ENCODE peak calls at places on chromosomes 5 and 9, in eight cellular contexts. One of them, this sample, is unnamed.

GRCh38 chr9:95224371-95225015 is 93.0 kb downstream of the FANCC start:
- DNase-seq in psoas muscle: no peak
- DNase-seq in AG04450: no peak
- DNase-seq in heart left ventricle: no peak
- DNase-seq in astrocyte of the spinal cord: no peak
- DNase-seq in dorsolateral prefrontal cortex: no peak
- DNase-seq in foreskin fibroblast: no peak
- DNase-seq in fibroblast of pulmonary artery: peak
- DNase-seq in this sample: no peak

GRCh38 chr9:93824386-93825294 is 130.5 kb downstream of the BARX1 start:
- DNase-seq in astrocyte of the spinal cord: no peak
- DNase-seq in dorsolateral prefrontal cortex: no peak
- DNase-seq in psoas muscle: no peak
- DNase-seq in foreskin fibroblast: no peak
- DNase-seq in AG04450: no peak
- DNase-seq in heart left ventricle: no peak
- DNase-seq in fibroblast of pulmonary artery: no peak
- DNase-seq in this sample: no peak

GRCh38 chr5:172542651-172543131 is 88.4 kb upstream of the SH3PXD2B start:
- DNase-seq in foreskin fibroblast: no peak
- DNase-seq in dorsolateral prefrontal cortex: no peak
- DNase-seq in heart left ventricle: no peak
- DNase-seq in astrocyte of the spinal cord: no peak
- DNase-seq in fibroblast of pulmonary artery: no peak
- DNase-seq in psoas muscle: no peak
- DNase-seq in AG04450: no peak
- DNase-seq in this sample: no peak

GRCh38 chr9:102035929-102036328 is 297.5 kb upstream of the GRIN3A start:
- DNase-seq in AG04450: no peak
- DNase-seq in dorsolateral prefrontal cortex: no peak
- DNase-seq in heart left ventricle: no peak
- DNase-seq in fibroblast of pulmonary artery: no peak
- DNase-seq in astrocyte of the spinal cord: no peak
- DNase-seq in psoas muscle: no peak
- DNase-seq in foreskin fibroblast: no peak
- DNase-seq in this sample: no peak

GRCh38 chr5:178163772-178164735 is 10.4 kb upstream of the NHP2 start:
- DNase-seq in AG04450: no peak
- DNase-seq in foreskin fibroblast: peak
- DNase-seq in psoas muscle: peak
- DNase-seq in dorsolateral prefrontal cortex: peak
- DNase-seq in fibroblast of pulmonary artery: peak
- DNase-seq in heart left ventricle: peak
- DNase-seq in astrocyte of the spinal cord: peak
- DNase-seq in this sample: no peak

GRCh38 chr5:176609724-176610429 is at the start of gene GPRIN1:
- DNase-seq in psoas muscle: peak
- DNase-seq in fibroblast of pulmonary artery: peak
- DNase-seq in dorsolateral prefrontal cortex: no peak
- DNase-seq in astrocyte of the spinal cord: peak
- DNase-seq in foreskin fibroblast: peak
- DNase-seq in heart left ventricle: peak
- DNase-seq in AG04450: no peak
- DNase-seq in this sample: no peak

GRCh38 chr5:99900302-99900811 is 634.8 kb upstream of the FAM174A start:
- DNase-seq in dorsolateral prefrontal cortex: no peak
- DNase-seq in fibroblast of pulmonary artery: peak
- DNase-seq in AG04450: no peak
- DNase-seq in heart left ventricle: no peak
- DNase-seq in foreskin fibroblast: peak
- DNase-seq in astrocyte of the spinal cord: peak
- DNase-seq in psoas muscle: no peak
- DNase-seq in this sample: no peak

GRCh38 chr5:23216345-23216744 is 291.1 kb upstream of the PRDM9 start:
- DNase-seq in AG04450: no peak
- DNase-seq in psoas muscle: no peak
- DNase-seq in astrocyte of the spinal cord: no peak
- DNase-seq in dorsolateral prefrontal cortex: no peak
- DNase-seq in fibroblast of pulmonary artery: no peak
- DNase-seq in foreskin fibroblast: no peak
- DNase-seq in heart left ventricle: no peak
- DNase-seq in this sample: no peak

DNA sequence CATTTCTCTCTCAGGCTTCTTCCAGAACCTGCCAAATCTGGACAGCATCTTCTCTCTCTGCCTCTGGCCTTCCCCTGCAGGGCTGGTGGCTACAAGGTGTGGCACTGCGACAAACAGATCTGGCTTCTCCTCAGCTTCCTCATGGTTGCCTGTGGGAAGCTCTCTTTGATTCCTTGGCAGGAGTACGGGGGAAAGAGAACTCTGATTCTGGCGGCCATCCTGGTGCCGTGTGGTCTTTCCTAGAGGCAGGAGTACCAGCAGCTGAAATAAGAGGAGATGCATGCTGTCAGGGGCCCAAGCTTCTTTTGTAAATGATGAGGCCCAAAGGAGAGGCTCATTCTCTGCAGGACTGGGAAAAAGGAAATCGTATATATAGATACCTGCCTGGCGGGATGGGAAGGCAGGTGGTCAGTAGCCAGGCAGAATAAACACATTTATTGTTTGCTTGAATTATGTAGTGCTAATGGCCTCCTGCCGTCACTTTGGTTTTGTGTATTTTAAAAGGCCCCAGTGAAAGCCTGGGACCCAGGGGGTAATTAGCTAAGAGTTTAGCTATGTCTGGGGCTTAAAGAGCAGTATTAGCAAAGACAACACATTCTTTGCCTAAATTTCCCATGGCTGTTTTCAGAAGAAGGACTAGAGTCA is at the start of gene CER1:
- DNase-seq in psoas muscle: no peak
- DNase-seq in AG04450: no peak
- DNase-seq in fibroblast of pulmonary artery: no peak
- DNase-seq in dorsolateral prefrontal cortex: no peak
- DNase-seq in foreskin fibroblast: no peak
- DNase-seq in heart left ventricle: no peak
- DNase-seq in astrocyte of the spinal cord: no peak
- DNase-seq in this sample: no peak
- H3K4me3 ChIP-seq in psoas muscle: no peak
- H3K4me3 ChIP-seq in AG04450: no peak
- H3K4me3 ChIP-seq in fibroblast of pulmonary artery: no peak
- H3K4me3 ChIP-seq in dorsolateral prefrontal cortex: no peak
- H3K4me3 ChIP-seq in foreskin fibroblast: no peak
- H3K4me3 ChIP-seq in heart left ventricle: no peak
- H3K4me3 ChIP-seq in astrocyte of the spinal cord: no peak
- H3K4me3 ChIP-seq in this sample: no peak

DNA sequence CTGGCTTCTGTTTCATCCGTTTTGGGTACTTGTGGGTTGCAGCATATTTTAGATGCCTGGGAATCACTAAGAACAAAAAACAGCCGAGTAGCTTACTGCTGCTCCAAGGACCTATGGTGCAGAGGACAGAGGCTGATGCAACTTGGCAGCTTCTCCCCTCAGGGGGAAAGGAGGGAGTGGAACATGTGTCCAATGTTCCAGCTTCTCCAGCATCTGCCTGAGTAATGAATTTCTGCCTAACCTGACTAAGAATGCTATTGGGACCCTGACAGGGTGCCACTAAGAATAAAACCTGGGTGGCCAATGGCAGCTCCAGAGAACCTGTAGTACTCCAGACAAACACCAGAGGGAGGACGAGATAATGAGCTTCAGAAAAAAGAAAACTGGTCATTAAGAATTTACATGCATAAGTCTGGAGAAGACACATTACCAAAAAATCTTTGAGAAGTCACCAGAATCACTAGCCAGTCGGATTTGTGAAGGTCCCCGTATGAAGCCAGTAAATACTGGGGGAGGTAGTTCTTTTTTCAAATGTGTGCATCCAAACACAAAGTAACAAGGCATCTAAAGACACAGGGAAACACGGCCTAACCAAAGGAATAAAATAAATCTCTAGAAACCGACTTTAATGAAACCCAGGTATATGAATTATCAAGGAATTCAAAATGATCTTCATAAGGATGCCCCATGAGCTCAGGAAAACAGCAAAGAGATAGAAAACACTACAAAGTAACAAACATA is 293.5 kb downstream of the HINT1 start:
- DNase-seq in fibroblast of pulmonary artery: peak
- DNase-seq in psoas muscle: peak
- DNase-seq in astrocyte of the spinal cord: peak
- DNase-seq in foreskin fibroblast: peak
- DNase-seq in dorsolateral prefrontal cortex: no peak
- DNase-seq in AG04450: no peak
- DNase-seq in heart left ventricle: peak
- DNase-seq in this sample: peak
- TF ChIP-seq CTCF in fibroblast of pulmonary artery: peak
- TF ChIP-seq CTCF in psoas muscle: peak
- TF ChIP-seq CTCF in astrocyte of the spinal cord: peak
- TF ChIP-seq CTCF in foreskin fibroblast: peak
- TF ChIP-seq CTCF in dorsolateral prefrontal cortex: no peak
- TF ChIP-seq CTCF in AG04450: peak
- TF ChIP-seq CTCF in heart left ventricle: peak
- TF ChIP-seq CTCF in this sample: peak

GRCh38 chr9:87567047-87567446 is 69.4 kb downstream of the DAPK1 start:
- DNase-seq in AG04450: no peak
- DNase-seq in fibroblast of pulmonary artery: peak
- DNase-seq in foreskin fibroblast: no peak
- DNase-seq in astrocyte of the spinal cord: no peak
- DNase-seq in dorsolateral prefrontal cortex: no peak
- DNase-seq in psoas muscle: no peak
- DNase-seq in heart left ventricle: no peak
- DNase-seq in this sample: no peak

GRCh38 chr9:87569008-87569908 is 71.6 kb downstream of the DAPK1 start:
- DNase-seq in psoas muscle: no peak
- DNase-seq in astrocyte of the spinal cord: peak
- DNase-seq in fibroblast of pulmonary artery: peak
- DNase-seq in foreskin fibroblast: no peak
- DNase-seq in AG04450: no peak
- DNase-seq in heart left ventricle: no peak
- DNase-seq in dorsolateral prefrontal cortex: no peak
- DNase-seq in this sample: no peak

GRCh38 chr9:87570000-87570834 is 72.5 kb downstream of the DAPK1 start:
- DNase-seq in AG04450: no peak
- DNase-seq in dorsolateral prefrontal cortex: no peak
- DNase-seq in psoas muscle: no peak
- DNase-seq in fibroblast of pulmonary artery: no peak
- DNase-seq in heart left ventricle: no peak
- DNase-seq in foreskin fibroblast: no peak
- DNase-seq in astrocyte of the spinal cord: no peak
- DNase-seq in this sample: no peak

GRCh38 chr9:87567988-87568800 is 70.5 kb downstream of the DAPK1 start:
- DNase-seq in foreskin fibroblast: no peak
- DNase-seq in psoas muscle: no peak
- DNase-seq in AG04450: no peak
- DNase-seq in dorsolateral prefrontal cortex: peak
- DNase-seq in astrocyte of the spinal cord: no peak
- DNase-seq in heart left ventricle: no peak
- DNase-seq in fibroblast of pulmonary artery: no peak
- DNase-seq in this sample: no peak

DNA sequence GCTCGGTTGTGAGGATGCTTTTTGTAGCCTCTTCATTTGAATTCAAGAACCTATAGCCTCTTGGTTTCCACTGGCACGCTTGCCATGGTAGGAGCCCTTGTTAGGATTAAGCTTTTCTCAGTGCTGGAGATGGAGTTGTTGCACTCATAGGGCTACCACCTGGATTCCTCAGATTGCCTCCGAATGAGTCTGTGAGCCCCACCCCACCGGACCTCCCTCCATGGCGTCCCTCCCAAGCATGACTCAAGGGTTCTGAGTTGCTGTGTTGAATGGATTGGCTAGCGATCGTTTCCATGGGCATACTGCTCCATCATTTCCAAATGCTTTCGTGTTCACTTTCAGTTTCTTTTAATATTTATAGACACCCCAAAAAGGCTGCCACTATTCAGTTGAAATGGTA is 69.9 kb downstream of the DAPK1 start:
- DNase-seq in astrocyte of the spinal cord: peak
- DNase-seq in fibroblast of pulmonary artery: peak
- DNase-seq in foreskin fibroblast: no peak
- DNase-seq in dorsolateral prefrontal cortex: no peak
- DNase-seq in heart left ventricle: no peak
- DNase-seq in AG04450: no peak
- DNase-seq in psoas muscle: no peak
- DNase-seq in this sample: no peak
- H3K4me3 ChIP-seq in astrocyte of the spinal cord: peak
- H3K4me3 ChIP-seq in fibroblast of pulmonary artery: no peak
- H3K4me3 ChIP-seq in foreskin fibroblast: no peak
- H3K4me3 ChIP-seq in dorsolateral prefrontal cortex: no peak
- H3K4me3 ChIP-seq in heart left ventricle: no peak
- H3K4me3 ChIP-seq in AG04450: no peak
- H3K4me3 ChIP-seq in psoas muscle: no peak
- H3K4me3 ChIP-seq in this sample: no peak

GRCh38 chr5:72586788-72587530 is 79.7 kb upstream of the ZNF366 start:
- DNase-seq in astrocyte of the spinal cord: no peak
- DNase-seq in AG04450: no peak
- DNase-seq in foreskin fibroblast: peak
- DNase-seq in psoas muscle: no peak
- DNase-seq in fibroblast of pulmonary artery: peak
- DNase-seq in heart left ventricle: no peak
- DNase-seq in dorsolateral prefrontal cortex: no peak
- DNase-seq in this sample: no peak

GRCh38 chr5:72587909-72588308 is 80.7 kb upstream of the ZNF366 start:
- DNase-seq in AG04450: no peak
- DNase-seq in psoas muscle: no peak
- DNase-seq in foreskin fibroblast: no peak
- DNase-seq in astrocyte of the spinal cord: no peak
- DNase-seq in heart left ventricle: no peak
- DNase-seq in dorsolateral prefrontal cortex: no peak
- DNase-seq in fibroblast of pulmonary artery: peak
- DNase-seq in this sample: no peak

GRCh38 chr5:72584466-72584865 is 77.3 kb upstream of the ZNF366 start:
- DNase-seq in fibroblast of pulmonary artery: no peak
- DNase-seq in astrocyte of the spinal cord: no peak
- DNase-seq in dorsolateral prefrontal cortex: no peak
- DNase-seq in foreskin fibroblast: peak
- DNase-seq in heart left ventricle: no peak
- DNase-seq in psoas muscle: no peak
- DNase-seq in AG04450: no peak
- DNase-seq in this sample: no peak
- TF ChIP-seq CTCF in fibroblast of pulmonary artery: no peak
- TF ChIP-seq CTCF in astrocyte of the spinal cord: no peak
- TF ChIP-seq CTCF in dorsolateral prefrontal cortex: no peak
- TF ChIP-seq CTCF in foreskin fibroblast: no peak
- TF ChIP-seq CTCF in heart left ventricle: no peak
- TF ChIP-seq CTCF in psoas muscle: no peak
- TF ChIP-seq CTCF in AG04450: no peak
- TF ChIP-seq CTCF in this sample: no peak

DNA sequence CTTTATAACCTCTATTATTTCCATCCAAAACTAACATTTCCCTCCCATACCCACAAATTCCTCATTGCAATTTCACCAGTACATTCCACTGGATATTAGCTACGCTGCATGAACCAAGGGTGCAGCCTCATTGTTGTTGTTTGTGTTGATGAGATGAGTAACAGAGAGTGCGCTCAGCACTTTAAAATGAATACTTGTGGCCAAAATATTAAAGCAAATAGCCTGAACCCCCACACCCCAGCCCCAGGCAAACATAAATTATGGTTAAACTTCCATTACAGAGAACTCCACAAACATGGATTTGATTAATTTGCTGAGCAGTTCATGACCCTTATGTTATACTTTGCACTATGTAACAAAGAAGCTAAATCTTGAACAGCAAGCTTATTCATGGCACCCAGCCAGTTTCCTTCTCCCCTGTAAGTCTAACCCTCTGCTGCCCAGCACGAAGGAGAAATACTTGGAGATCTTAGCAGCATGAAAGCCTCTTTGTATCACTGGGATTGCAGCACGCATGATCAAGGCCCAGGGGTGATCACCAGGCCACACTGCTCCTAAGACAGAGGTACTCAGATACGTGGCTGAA is 205.0 kb downstream of the DOCK8 start:
- DNase-seq in AG04450: no peak
- DNase-seq in foreskin fibroblast: peak
- DNase-seq in astrocyte of the spinal cord: peak
- DNase-seq in dorsolateral prefrontal cortex: no peak
- DNase-seq in psoas muscle: no peak
- DNase-seq in heart left ventricle: no peak
- DNase-seq in fibroblast of pulmonary artery: peak
- DNase-seq in this sample: no peak
- H3K4me3 ChIP-seq in AG04450: no peak
- H3K4me3 ChIP-seq in foreskin fibroblast: no peak
- H3K4me3 ChIP-seq in astrocyte of the spinal cord: no peak
- H3K4me3 ChIP-seq in dorsolateral prefrontal cortex: no peak
- H3K4me3 ChIP-seq in psoas muscle: no peak
- H3K4me3 ChIP-seq in heart left ventricle: no peak
- H3K4me3 ChIP-seq in fibroblast of pulmonary artery: no peak
- H3K4me3 ChIP-seq in this sample: no peak

This sample was measured in AG09309.